ENCODE peak calls at places on chromosomes 1 and 21, in four cellular contexts. U, Y, H and Z are unnamed samples.
A peak's percentile ranks its signal among the peaks of the same experiment; 100 is the strongest.

GRCh38 chr1:18200136-18200717 is 92.6 kb downstream of the IGSF21 start:
- DNase-seq in U (no peak), Y (no peak), H (no peak), Z (no peak)

GRCh38 chr1:241130881-241131280 is 226.1 kb downstream of the RGS7 start:
- DNase-seq in U (no peak), Y (no peak), H (no peak), Z (no peak)

GRCh38 chr1:216475659-216476276 is 52.5 kb upstream of the USH2A start:
- DNase-seq in U (no peak), Y (no peak), H (no peak), Z (no peak)

GRCh38 chr1:25774921-25775774 is 24.8 kb upstream of the SELENON start:
- DNase-seq in U (no peak), Y (no peak), H (no peak), Z (peak; percentile 74)

GRCh38 chr1:65264197-65264929 is 45.0 kb upstream of the DNAJC6 start:
- DNase-seq in U (no peak), Y (no peak), H (no peak), Z (peak; percentile 34)

GRCh38 chr1:59414406-59415133 is 117.7 kb downstream of the FGGY start:
- DNase-seq in U (no peak), Y (no peak), H (no peak), Z (peak; percentile 80)

GRCh38 chr1:38131024-38131585 is 84.5 kb upstream of the POU3F1 start:
- DNase-seq in U (no peak), Y (no peak), H (no peak), Z (no peak)

GRCh38 chr21:25384782-25385181 is 222.5 kb downstream of the MRPL39 start:
- DNase-seq in U (no peak), Y (no peak), H (no peak), Z (no peak)

GRCh38 chr1:9263276-9263855 is 28.8 kb downstream of the H6PD start:
- DNase-seq in U (no peak), Y (no peak), H (peak; percentile 56), Z (no peak)

GRCh38 chr1:59967141-59967697 is 40.6 kb upstream of the CYP2J2 start:
- DNase-seq in U (no peak), Y (no peak), H (no peak), Z (no peak)

GRCh38 chr1:150576794-150577556 is 2.4 kb downstream of the MCL1 start:
- DNase-seq in U (no peak), Y (no peak), H (no peak), Z (no peak)

GRCh38 chr1:115310821-115311220 is 27.2 kb downstream of the NGF start:
- DNase-seq in U (no peak), Y (no peak), H (no peak), Z (no peak)

GRCh38 chr1:3066826-3067225 is 2.2 kb upstream of the PRDM16 start:
- DNase-seq in U (peak; percentile 18), Y (no peak), H (no peak), Z (no peak)

GRCh38 chr1:3066250-3066711 is 2.7 kb upstream of the PRDM16 start:
- DNase-seq in U (peak; percentile 85), Y (peak; percentile 71), H (peak; percentile 36), Z (no peak)

GRCh38 chr1:3068400-3069361 is at the start of gene PRDM16:
- DNase-seq in U (peak; percentile 66), Y (no peak), H (peak; percentile 55), Z (peak; percentile 66)

GRCh38 chr1:3067671-3068399 is 1.2 kb upstream of the PRDM16 start:
- DNase-seq in U (no peak), Y (no peak), H (no peak), Z (no peak)

GRCh38 chr1:3067301-3067670 is 1.7 kb upstream of the PRDM16 start:
- DNase-seq in U (peak; percentile 17), Y (no peak), H (peak; percentile 49), Z (no peak)
- H3K4me3 ChIP-seq in U (no peak overlapping the region), Y (peak overlapping the region; percentile 26), H (peak overlapping the region; percentile 53), Z (no peak overlapping the region)

GRCh38 chr1:94218332-94218731 is 19.1 kb downstream of the ARHGAP29 start:
- DNase-seq in U (no peak), Y (no peak), H (no peak), Z (no peak)
- H3K4me1 ChIP-seq in U (no peaks in the 10 kb centered on the region), Y (peaks cover 85% of the 10 kb centered on the region), H (peaks cover 18% of the 10 kb centered on the region), Z (no peaks in the 10 kb centered on the region)

DNA sequence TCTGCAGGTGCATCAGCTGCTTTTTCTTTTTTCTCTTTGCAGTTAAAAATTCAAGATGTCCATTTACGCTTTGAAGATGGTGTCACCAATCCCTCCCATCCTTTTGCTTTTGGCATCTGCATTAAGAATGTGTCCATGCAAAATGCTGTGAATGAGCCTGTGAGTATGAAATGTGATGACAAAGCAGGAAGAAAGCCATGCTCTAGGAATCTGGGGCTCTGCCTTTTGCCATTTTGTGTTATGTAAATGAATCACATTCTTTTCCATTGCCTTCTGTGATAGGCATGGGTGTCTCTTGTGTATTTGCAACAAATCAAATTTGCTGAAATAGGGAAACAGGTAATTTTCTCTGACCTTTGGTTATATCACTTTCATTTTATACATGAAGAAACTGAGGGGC is 19.4 kb downstream of the VPS13D start:
- DNase-seq in U (no peak), Y (no peak), H (no peak), Z (no peak)
- H3K4me3 ChIP-seq in U (no peak overlapping the region), Y (no peak overlapping the region), H (no peak overlapping the region), Z (no peak overlapping the region)

GRCh38 chr1:21589618-21590017 is 79.5 kb downstream of the RAP1GAP start:
- DNase-seq in U (no peak), Y (no peak), H (no peak), Z (no peak)

GRCh38 chr1:21585037-21585436 is 75.8 kb downstream of the ALPL start:
- DNase-seq in U (no peak), Y (no peak), H (no peak), Z (no peak)

GRCh38 chr1:21586926-21587601 is 77.8 kb downstream of the ALPL start:
- DNase-seq in U (peak; percentile 63), Y (peak; percentile 52), H (no peak), Z (peak; percentile 95)

GRCh38 chr1:21586222-21586621 is 77.0 kb downstream of the ALPL start:
- DNase-seq in U (no peak), Y (no peak), H (no peak), Z (peak; percentile 97)

GRCh38 chr1:21587602-21587953 is 78.4 kb downstream of the ALPL start:
- DNase-seq in U (no peak), Y (no peak), H (no peak), Z (peak; percentile 78)
- H3K4me1 ChIP-seq in U (peaks cover 26% of the 10 kb centered on the region), Y (peaks cover 36% of the 10 kb centered on the region), H (no peaks in the 10 kb centered on the region), Z (peaks cover 53% of the 10 kb centered on the region)

DNA sequence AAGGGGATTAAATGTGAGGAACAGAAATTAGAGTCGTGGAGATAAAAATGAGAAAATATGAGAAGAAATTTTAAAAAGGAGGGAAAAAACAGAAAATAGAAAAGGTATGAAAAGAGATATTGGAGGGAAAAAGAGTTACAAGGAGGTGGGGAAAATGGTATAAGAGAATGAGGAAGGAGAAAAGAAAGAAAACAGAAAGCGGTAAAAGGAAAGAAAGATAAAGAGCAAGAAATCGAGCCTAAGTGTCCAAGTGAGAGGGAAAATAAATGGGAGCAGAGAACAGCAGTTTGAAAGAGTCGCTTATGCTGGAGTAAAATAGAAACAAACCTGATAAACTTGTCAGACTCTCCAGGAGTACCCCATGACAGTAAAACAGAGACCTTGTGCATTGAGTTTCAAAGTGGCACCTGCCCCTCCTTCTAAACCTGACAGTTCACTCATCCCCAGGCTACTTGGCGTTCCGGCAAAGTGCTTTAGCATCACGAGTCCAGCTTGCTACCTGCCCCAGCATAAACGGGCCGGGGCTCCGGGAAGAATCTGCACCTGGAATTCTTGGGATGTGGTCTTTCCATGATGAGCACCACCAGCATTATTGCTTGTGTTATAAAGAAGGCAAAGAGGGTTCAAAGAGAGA is 585 bp downstream of the NEGR1 start:
- DNase-seq in U (no peak), Y (no peak), H (peak; percentile 40), Z (no peak)
- H3K4me3 ChIP-seq in U (peak overlapping the region; percentile 9), Y (no peak overlapping the region), H (peak overlapping the region; percentile 81), Z (peak overlapping the region; percentile 70)

DNA sequence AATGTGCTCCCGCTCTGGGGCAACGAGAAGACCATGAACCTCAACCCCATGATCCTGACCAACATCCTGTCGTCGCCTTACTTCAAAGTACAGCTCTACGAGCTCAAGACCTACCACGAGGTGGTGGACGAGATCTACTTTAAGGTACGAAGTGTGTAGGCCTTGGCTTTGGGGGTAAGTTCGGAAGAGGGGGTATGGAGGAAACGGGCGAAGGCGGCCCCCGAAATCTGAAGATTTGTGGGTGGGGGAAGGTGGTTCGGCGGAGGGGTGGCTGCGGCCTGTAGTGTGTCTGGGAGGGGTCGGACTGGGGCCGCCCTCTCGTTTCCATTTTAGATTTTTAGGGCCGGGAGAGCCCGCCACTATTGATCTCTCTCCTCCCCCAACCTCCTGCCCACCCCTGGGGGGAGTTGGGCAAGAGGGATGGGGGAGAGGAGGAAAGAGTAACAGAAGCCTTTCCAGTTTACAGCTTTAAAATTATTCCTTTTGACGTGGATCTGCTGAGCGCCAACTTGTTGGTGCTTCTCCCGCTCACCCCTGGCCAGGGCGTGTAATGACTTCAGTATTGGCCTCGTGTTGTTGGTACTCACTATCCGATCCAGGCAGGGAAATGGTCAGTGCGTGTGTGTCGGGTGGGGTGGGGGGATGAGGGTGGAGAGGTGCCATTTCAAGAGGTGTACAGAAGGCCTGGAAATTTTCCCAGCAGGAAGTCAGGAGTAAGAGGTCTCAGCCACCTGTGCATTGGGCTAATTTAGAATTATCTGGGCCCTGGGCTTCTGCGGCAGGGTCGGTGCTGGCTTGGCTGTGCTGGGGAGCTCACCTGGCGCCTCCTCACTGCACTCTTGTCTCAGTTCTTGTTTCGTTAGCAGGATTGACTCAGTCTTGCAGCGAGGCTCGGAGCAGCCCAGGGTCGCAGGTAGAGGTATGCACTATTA is 880 bp downstream of the PRPF38B start:
- DNase-seq in U (peak; percentile 74), Y (no peak), H (peak; percentile 56), Z (peak; percentile 56)
- H3K4me1 ChIP-seq in U (peaks cover 21% of the 10 kb centered on the region), Y (peaks cover 36% of the 10 kb centered on the region), H (peaks cover 30% of the 10 kb centered on the region), Z (peaks cover 6% of the 10 kb centered on the region)

GRCh38 chr1:232508161-232508661 is 121.7 kb downstream of the SIPA1L2 start:
- DNase-seq in U (no peak), Y (no peak), H (no peak), Z (no peak)
- H3K4me3 ChIP-seq in U (no peak overlapping the region), Y (no peak overlapping the region), H (no peak overlapping the region), Z (no peak overlapping the region)

GRCh38 chr1:6274102-6274501 is 13.2 kb upstream of the GPR153 start:
- DNase-seq in U (no peak), Y (no peak), H (no peak), Z (no peak)

GRCh38 chr1:6271554-6271953 is 10.7 kb upstream of the GPR153 start:
- DNase-seq in U (no peak), Y (no peak), H (no peak), Z (peak; percentile 95)

GRCh38 chr1:6273380-6273891 is 12.5 kb upstream of the GPR153 start:
- DNase-seq in U (no peak), Y (no peak), H (no peak), Z (no peak)

GRCh38 chr1:6271001-6271400 is 10.1 kb upstream of the GPR153 start:
- DNase-seq in U (no peak), Y (no peak), H (no peak), Z (no peak)

DNA sequence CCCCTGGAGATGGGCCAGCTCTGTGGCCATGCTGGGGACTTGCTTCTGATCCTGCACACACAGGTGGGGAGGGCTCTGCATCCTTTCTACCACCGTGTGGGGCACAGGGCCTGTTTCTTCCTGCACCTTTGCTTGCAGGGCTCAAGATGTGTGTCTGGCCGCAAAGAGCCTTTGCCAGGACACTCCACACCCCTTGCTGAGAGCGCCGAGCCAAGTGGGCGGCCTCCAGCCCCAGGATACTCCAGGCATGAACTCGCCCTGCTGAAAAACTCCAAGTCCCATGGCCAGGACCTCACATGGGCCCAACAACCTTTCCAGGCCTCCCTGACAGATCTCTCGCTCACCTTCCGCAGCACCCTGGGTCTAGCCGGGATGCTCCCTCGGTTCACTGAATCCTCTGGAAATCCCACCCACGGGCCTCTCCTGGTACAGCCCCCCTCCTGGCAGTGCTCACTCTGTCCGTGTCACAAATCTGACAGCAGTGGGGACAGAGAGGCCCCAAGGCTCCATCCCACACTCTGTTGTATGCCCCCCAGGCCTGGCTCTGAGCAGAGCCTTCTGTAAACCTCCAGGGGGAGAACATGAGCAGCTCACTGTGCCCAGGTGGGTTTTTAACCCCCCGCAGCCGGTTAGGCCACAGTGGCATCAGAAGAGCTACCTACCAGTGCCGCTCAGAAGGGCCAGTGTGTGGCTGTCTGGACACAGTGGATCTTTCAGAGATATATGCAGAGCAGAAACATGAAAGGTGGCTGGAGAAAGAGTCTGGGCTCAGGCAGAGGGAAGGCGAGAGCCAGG is 11.8 kb upstream of the GPR153 start:
- DNase-seq in U (no peak), Y (no peak), H (no peak), Z (no peak)
- H3K4me1 ChIP-seq in U (no peaks in the 10 kb centered on the region), Y (peaks cover 15% of the 10 kb centered on the region), H (peaks cover 11% of the 10 kb centered on the region), Z (peaks cover 68% of the 10 kb centered on the region)